ENCODE peak calls at places on chromosomes 7 and 10, in four cellular contexts. Y, T, M and U are unnamed samples. For H3K4me1 and H3K9me3, the result is how much of the 10 kb centered on the place peaks cover.

GRCh38 chr10:100873825-100874326 is 38.9 kb upstream of the SLF2 start:
- DNase-seq in M (no peak), T (no peak), Y (no peak), U (no peak)

GRCh38 chr10:121781101-121781500 is 146.7 kb downstream of the ATE1 start:
- DNase-seq in M (no peak), T (no peak), Y (no peak), U (no peak)

GRCh38 chr10:35217458-35217857 is 90.8 kb downstream of the CREM start:
- DNase-seq in Y (no peak), T (no peak), M (peak), U (no peak)

GRCh38 chr10:7411671-7412481 is 1.0 kb upstream of the SFMBT2 start:
- DNase-seq in M (no peak), T (no peak), Y (no peak), U (no peak)

GRCh38 chr7:109844362-109844761 is 1246.6 kb upstream of the LRRN3 start:
- DNase-seq in Y (no peak), M (peak), T (no peak), U (no peak)

GRCh38 chr10:22655312-22655973 is 58.9 kb downstream of the PIP4K2A start:
- DNase-seq in M (peak), T (no peak), Y (no peak), U (peak)

GRCh38 chr10:29302499-29302898 is 13.6 kb downstream of the LYZL1 start:
- DNase-seq in T (no peak), Y (no peak), M (no peak), U (no peak)

GRCh38 chr10:124364674-124365073 is 54.0 kb downstream of the OAT start:
- DNase-seq in T (no peak), Y (no peak), M (no peak), U (no peak)

GRCh38 chr7:73770002-73770859 is at the start of gene CLDN3:
- DNase-seq in M (no peak), Y (no peak), T (no peak), U (no peak)

GRCh38 chr10:69682955-69683474 is 53.0 kb downstream of the FAM241B start:
- DNase-seq in T (no peak), M (no peak), Y (no peak), U (no peak)

GRCh38 chr10:130914377-130914776 is 397.1 kb downstream of the TCERG1L start:
- DNase-seq in Y (no peak), T (no peak), M (no peak), U (no peak)

GRCh38 chr10:32205666-32206065 is 141.3 kb downstream of the EPC1 start:
- DNase-seq in M (no peak), T (no peak), Y (no peak), U (no peak)

GRCh38 chr7:1242601-1243289 is 10.1 kb downstream of the UNCX start:
- DNase-seq in M (no peak), Y (no peak), T (no peak), U (no peak)

GRCh38 chr10:117342638-117343037 is 32.6 kb downstream of the PDZD8 start:
- DNase-seq in T (no peak), Y (no peak), M (peak), U (no peak)

GRCh38 chr7:13882051-13882450 is 107.4 kb downstream of the ETV1 start:
- DNase-seq in Y (no peak), T (no peak), M (no peak), U (no peak)

GRCh38 chr7:12709731-12710502 is 22.5 kb downstream of the ARL4A start:
- DNase-seq in Y (no peak), M (peak), T (no peak), U (no peak)

GRCh38 chr7:43572516-43573049 is 10.3 kb upstream of the STK17A start:
- DNase-seq in T (no peak), Y (no peak), M (peak), U (no peak)

GRCh38 chr7:1691601-1692499 is 21.8 kb downstream of the ELFN1 start:
- DNase-seq in M (no peak), T (no peak), Y (peak), U (no peak)

GRCh38 chr10:32851301-32851700 is 106.7 kb downstream of the ITGB1 start:
- DNase-seq in Y (no peak), T (no peak), M (peak), U (no peak)

GRCh38 chr7:76146374-76146773 is 55.3 kb upstream of the SRRM3 start:
- DNase-seq in Y (no peak), T (no peak), M (no peak), U (no peak)

GRCh38 chr7:151702961-151703360 is 174.0 kb downstream of the PRKAG2 start:
- DNase-seq in Y (no peak), T (no peak), M (no peak), U (no peak)

GRCh38 chr7:143295870-143296269 is 7.7 kb downstream of the CASP2 start:
- DNase-seq in Y (no peak), M (peak), T (no peak), U (no peak)

GRCh38 chr7:71419546-71420337 is 287.8 kb downstream of the GALNT17 start:
- DNase-seq in T (no peak), Y (no peak), M (no peak), U (no peak)

GRCh38 chr7:26167293-26167934 is 15.4 kb downstream of the NFE2L3 start:
- DNase-seq in T (no peak), M (no peak), Y (no peak), U (peak)

GRCh38 chr10:131140606-131141005 is 170.9 kb downstream of the TCERG1L start:
- DNase-seq in Y (no peak), T (no peak), M (no peak), U (no peak)

GRCh38 chr7:69762821-69763352 is 164.6 kb downstream of the AUTS2 start:
- DNase-seq in M (no peak), Y (no peak), T (no peak), U (no peak)

GRCh38 chr10:50604823-50605222 is 18.9 kb downstream of the SGMS1 start:
- DNase-seq in T (no peak), M (peak), Y (no peak), U (no peak)

GRCh38 chr7:18064242-18064838 is 36.7 kb upstream of the PRPS1L1 start:
- DNase-seq in Y (no peak), T (no peak), M (no peak), U (no peak)

GRCh38 chr10:70563230-70563629 is 39.3 kb downstream of the PRF1 start:
- DNase-seq in Y (no peak), T (no peak), M (no peak), U (no peak)

GRCh38 chr10:13871087-13871486 is 284.3 kb downstream of the PRPF18 start:
- DNase-seq in T (no peak), Y (no peak), M (no peak), U (no peak)

GRCh38 chr7:132475669-132476116 is 100.6 kb downstream of the PLXNA4 start:
- DNase-seq in Y (no peak), T (no peak), M (no peak), U (no peak)

GRCh38 chr7:91557789-91558396 is 293.7 kb downstream of the FZD1 start:
- DNase-seq in T (no peak), M (peak), Y (no peak), U (no peak)

GRCh38 chr7:110675383-110676103 is 415.4 kb upstream of the LRRN3 start:
- DNase-seq in Y (no peak), M (no peak), T (no peak), U (no peak)

GRCh38 chr10:79454259-79454658 is 8.8 kb upstream of the ZCCHC24 start:
- DNase-seq in Y (no peak), T (no peak), M (peak), U (no peak)

GRCh38 chr7:35816514-35816913 is 15.7 kb downstream of the SEPTIN7 start:
- DNase-seq in Y (no peak), M (no peak), T (no peak), U (no peak)

GRCh38 chr10:74439213-74439612 is 288.2 kb downstream of the ADK start:
- DNase-seq in Y (no peak), T (no peak), M (no peak), U (no peak)

GRCh38 chr7:144036302-144036858 is 12.4 kb upstream of the OR2A5 start:
- DNase-seq in M (no peak), T (no peak), Y (no peak), U (no peak)

GRCh38 chr10:125103466-125104377 is 56.6 kb downstream of the CTBP2 start:
- DNase-seq in T (no peak), M (no peak), Y (no peak), U (no peak)

GRCh38 chr10:15601819-15602218 is 117.9 kb downstream of the ITGA8 start:
- DNase-seq in Y (no peak), T (no peak), M (no peak), U (no peak)
- H3K4me1 ChIP-seq in Y (under half), T (under half), M (under half), U (under half)

GRCh38 chr7:129959480-129960332 is 6.9 kb upstream of the UBE2H start:
- DNase-seq in M (no peak), T (no peak), Y (no peak), U (no peak)
- H3K4me3 ChIP-seq in M (no peak), T (no peak), Y (no peak), U (no peak)

GRCh38 chr10:132334883-132335188 is 2.8 kb downstream of the LRRC27 start:
- DNase-seq in Y (no peak), M (no peak), T (no peak), U (no peak)

GRCh38 chr10:132333386-132333785 is 1.4 kb downstream of the LRRC27 start:
- DNase-seq in Y (no peak), T (no peak), M (no peak), U (no peak)

GRCh38 chr10:132336064-132336746 is 4.2 kb downstream of the LRRC27 start:
- DNase-seq in Y (no peak), T (no peak), M (no peak), U (no peak)

GRCh38 chr10:132337019-132337418 is 5.0 kb downstream of the LRRC27 start:
- DNase-seq in Y (no peak), M (no peak), T (no peak), U (no peak)

GRCh38 chr10:132335189-132336063 is 3.4 kb downstream of the LRRC27 start:
- DNase-seq in M (no peak), T (no peak), Y (no peak), U (no peak)
- H3K9me3 ChIP-seq in M (under half), T (under half), Y (under half), U (under half)

DNA sequence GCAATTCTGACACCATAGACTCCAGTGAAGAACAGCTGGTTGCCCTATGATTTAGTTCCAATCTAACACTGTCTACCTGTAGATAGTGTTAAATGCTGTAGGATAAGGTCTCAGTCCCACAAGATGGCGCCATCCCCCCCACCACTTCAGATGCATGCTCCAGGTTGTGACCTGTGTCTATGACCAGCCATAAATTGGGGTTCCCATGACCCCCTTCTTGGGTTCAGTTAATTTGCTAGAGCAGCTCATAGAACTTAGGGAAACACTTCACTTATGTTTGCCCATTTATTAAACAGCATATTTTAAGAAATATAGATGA is 13.1 kb downstream of the CCSER2 start:
- DNase-seq in M (no peak), T (no peak), Y (no peak), U (no peak)
- H3K4me1 ChIP-seq in M (under half), T (half or more), Y (under half), U (under half)

DNA sequence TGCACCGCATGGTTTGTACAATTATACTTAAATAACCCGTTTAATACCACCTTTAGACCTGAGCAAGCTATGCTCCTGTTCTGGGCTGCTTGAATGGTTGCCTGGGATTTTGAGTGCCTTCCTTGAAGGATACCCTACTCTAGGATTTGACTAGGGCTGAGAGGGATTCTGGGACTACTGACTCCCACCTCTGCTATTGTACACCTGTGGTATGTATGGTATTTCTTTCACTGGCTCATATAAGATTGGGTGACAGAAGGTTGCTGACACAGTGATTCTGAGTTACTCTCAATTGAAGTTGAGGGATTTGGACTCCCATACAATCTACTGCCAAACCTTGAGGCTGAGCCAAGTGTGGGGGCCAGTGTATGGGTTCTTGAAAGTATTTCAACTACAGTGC is 494.4 kb upstream of the SEMA3D start:
- DNase-seq in Y (no peak), T (no peak), M (no peak), U (no peak)
- H3K4me3 ChIP-seq in Y (no peak), T (no peak), M (no peak), U (no peak)

DNA sequence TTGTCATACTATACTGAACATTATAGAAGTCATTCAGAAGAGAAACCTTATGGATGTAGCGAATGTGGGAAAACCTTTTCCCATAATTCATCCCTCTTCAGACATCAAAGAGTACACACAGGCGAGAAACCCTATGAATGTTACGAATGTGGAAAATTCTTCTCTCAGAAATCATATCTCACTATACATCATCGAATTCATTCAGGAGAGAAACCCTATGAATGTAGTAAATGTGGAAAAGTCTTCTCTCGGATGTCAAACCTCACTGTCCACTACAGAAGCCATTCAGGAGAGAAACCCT is 19.4 kb downstream of the RBAK start:
- DNase-seq in T (no peak), M (no peak), Y (no peak), U (no peak)
- H3K9me3 ChIP-seq in T (half or more), M (under half), Y (half or more), U (half or more)

GRCh38 chr7:40095695-40096327 is 38.6 kb downstream of the MPLKIP start:
- DNase-seq in M (no peak), Y (no peak), T (no peak), U (no peak)
- H3K4me1 ChIP-seq in M (under half), Y (under half), T (under half), U (under half)

GRCh38 chr7:101126651-101127459 is at the start of gene SERPINE1:
- DNase-seq in Y (peak), T (peak), M (peak), U (peak)
- H3K4me3 ChIP-seq in Y (no peak), T (peak), M (peak), U (no peak)